ENCODE peak calls at places on chromosomes 6 and 20, in nine cellular contexts. G is epithelial cell of prostate; I is adipocyte; O is CD8-positive, alpha-beta memory T cell; J is Ammon's horn; D is OCI-M1; K is iris pigment epithelial cell; T is posterior cingulate gyrus; H is B cell. R is an unnamed sample.

GRCh38 chr6:169415179-169415578 is 161.5 kb upstream of the THBS2 start:
- DNase-seq in H (no peak), K (peak), G (no peak), I (peak), J (no peak), T (no peak), D (no peak), O (no peak), R (no peak)

GRCh38 chr6:131636880-131637792 is at the start of gene ENPP3:
- DNase-seq in O (no peak), G (no peak), H (no peak), D (peak), I (peak), J (no peak), K (peak), T (no peak), R (no peak)

GRCh38 chr20:17499041-17499440 is 32.1 kb downstream of the BFSP1 start:
- DNase-seq in D (no peak), I (peak), G (peak), H (no peak), J (no peak), K (peak), O (no peak), T (no peak), R (no peak)

GRCh38 chr20:37526839-37527637 is 638 bp downstream of the BLCAP start:
- DNase-seq in H (no peak), I (peak), K (no peak), J (no peak), D (peak), O (no peak), T (no peak), G (no peak), R (no peak)

GRCh38 chr20:46709459-46710148 is at the start of gene SLC2A10:
- DNase-seq in I (peak), J (peak), T (peak), O (no peak), D (peak), G (no peak), K (peak), H (no peak), R (no peak)

GRCh38 chr6:89347825-89348224 is 4.7 kb downstream of the UBE2J1 start:
- DNase-seq in I (peak), O (no peak), H (no peak), K (peak), G (no peak), T (no peak), D (peak), J (no peak), R (no peak)

GRCh38 chr6:154230910-154231595 is 125.5 kb downstream of the IPCEF1 start:
- DNase-seq in G (no peak), J (no peak), K (no peak), O (no peak), H (no peak), T (no peak), I (no peak), D (peak), R (no peak)

GRCh38 chr20:9160760-9161159 is 91.9 kb downstream of the PLCB4 start:
- DNase-seq in T (no peak), J (peak), G (no peak), H (no peak), K (no peak), D (no peak), O (no peak), I (peak), R (no peak)

GRCh38 chr20:32439132-32439829 is 81.2 kb downstream of the ASXL1 start:
- DNase-seq in G (no peak), O (no peak), J (no peak), H (no peak), D (peak), K (peak), T (no peak), I (no peak), R (no peak)

GRCh38 chr20:37151529-37151928 is 27.6 kb upstream of the RPN2 start:
- DNase-seq in G (no peak), T (no peak), K (no peak), H (no peak), D (no peak), O (no peak), I (no peak), J (no peak), R (no peak)

GRCh38 chr20:35489717-35490116 is 34.3 kb downstream of the CEP250 start:
- DNase-seq in J (no peak), D (no peak), O (no peak), T (no peak), G (no peak), I (no peak), K (no peak), H (no peak), R (no peak)

GRCh38 chr6:35209081-35209480 is 4.7 kb upstream of the SCUBE3 start:
- DNase-seq in J (no peak), T (no peak), H (no peak), K (no peak), I (no peak), O (no peak), D (no peak), G (no peak), R (no peak)

GRCh38 chr6:88008411-88008810 is 39.2 kb upstream of the SPACA1 start:
- DNase-seq in K (no peak), I (no peak), J (no peak), O (no peak), D (peak), H (no peak), T (no peak), G (no peak), R (no peak)

GRCh38 chr6:30122515-30122914 is 9.6 kb upstream of the TRIM31 start:
- DNase-seq in J (no peak), K (no peak), T (no peak), G (peak), I (peak), D (no peak), H (no peak), O (no peak), R (no peak)

GRCh38 chr6:3571836-3572235 is 115.0 kb upstream of the SLC22A23 start:
- DNase-seq in G (no peak), D (no peak), O (no peak), K (no peak), J (no peak), I (no peak), T (no peak), H (no peak), R (no peak)

GRCh38 chr6:131213501-131213990 is 78.3 kb downstream of the AKAP7 start:
- DNase-seq in G (no peak), O (no peak), D (no peak), T (no peak), J (no peak), I (peak), K (peak), H (no peak), R (no peak)

GRCh38 chr6:47161176-47161687 is 119.1 kb upstream of the ADGRF1 start:
- DNase-seq in G (peak), I (peak), D (peak), K (peak), O (no peak), H (no peak), T (no peak), J (peak), R (no peak)

GRCh38 chr6:25137497-25137896 is 141.7 kb upstream of the CARMIL1 start:
- DNase-seq in H (peak), I (peak), T (no peak), D (peak), G (no peak), K (no peak), J (no peak), O (no peak), R (no peak)

GRCh38 chr6:23031986-23032385 is 462.6 kb downstream of the HDGFL1 start:
- DNase-seq in D (peak), G (no peak), I (peak), J (no peak), K (peak), T (no peak), H (no peak), O (no peak), R (no peak)

GRCh38 chr6:156280131-156280530 is 497.0 kb upstream of the ARID1B start:
- DNase-seq in D (no peak), O (no peak), T (no peak), H (peak), J (no peak), G (no peak), I (no peak), K (no peak), R (no peak)

GRCh38 chr6:130517444-130517931 is 151.7 kb downstream of the TMEM200A start:
- DNase-seq in G (peak), J (no peak), H (no peak), T (no peak), K (no peak), I (no peak), D (no peak), O (no peak), R (no peak)

GRCh38 chr6:155001482-155001881 is 6.4 kb downstream of the TIAM2 start:
- DNase-seq in T (no peak), D (no peak), O (no peak), K (peak), J (no peak), I (peak), G (no peak), H (no peak), R (no peak)

GRCh38 chr6:149379977-149380376 is 20.1 kb upstream of the SUMO4 start:
- DNase-seq in I (no peak), D (no peak), J (no peak), K (no peak), O (no peak), G (no peak), H (no peak), T (no peak), R (no peak)

GRCh38 chr6:54282186-54282585 is 26.1 kb upstream of the TINAG start:
- DNase-seq in G (peak), T (no peak), D (peak), K (peak), O (no peak), I (peak), J (no peak), H (no peak), R (no peak)

GRCh38 chr6:98047881-98048280 is 764.9 kb upstream of the MMS22L start:
- DNase-seq in H (no peak), T (peak), D (no peak), I (no peak), K (no peak), J (peak), O (no peak), G (no peak), R (no peak)

GRCh38 chr6:52385074-52385473 is 23.1 kb downstream of the PAQR8 start:
- DNase-seq in O (no peak), I (no peak), D (no peak), H (no peak), K (no peak), T (no peak), J (no peak), G (no peak), R (no peak)

GRCh38 chr6:132289761-132290160 is 111.5 kb downstream of the MOXD1 start:
- DNase-seq in G (no peak), D (no peak), K (no peak), T (no peak), J (no peak), H (no peak), I (peak), O (no peak), R (no peak)